ENCODE peak calls at places on chromosomes 3 and 15, in eight cellular contexts. F, I, O, U, C, L, N and X are unnamed samples.

GRCh38 chr3:141796436-141797166 is 33.4 kb downstream of the GRK7 start:
- DNase-seq in F (no peak), I (peak), O (no peak), U (peak), C (no peak), L (no peak), N (no peak), X (peak)

GRCh38 chr15:28075482-28076029 is 23.6 kb downstream of the OCA2 start:
- DNase-seq in F (no peak), I (no peak), O (no peak), U (no peak), C (no peak), L (no peak), N (no peak), X (no peak)

GRCh38 chr3:161268601-161269000 is 47.5 kb downstream of the NMD3 start:
- DNase-seq in F (no peak), I (no peak), O (no peak), U (no peak), C (no peak), L (no peak), N (no peak), X (no peak)

GRCh38 chr3:174891524-174892203 is 32.5 kb downstream of the NAALADL2 start:
- DNase-seq in F (no peak), I (no peak), O (no peak), U (no peak), C (no peak), L (peak), N (peak), X (no peak)

GRCh38 chr3:58169371-58169770 is 41.4 kb downstream of the DNASE1L3 start:
- DNase-seq in F (no peak), I (no peak), O (no peak), U (no peak), C (no peak), L (no peak), N (no peak), X (no peak)

GRCh38 chr3:192851821-192852352 is 65.8 kb downstream of the MB21D2 start:
- DNase-seq in F (no peak), I (peak), O (no peak), U (no peak), C (peak), L (peak), N (peak), X (peak)

GRCh38 chr3:42061711-42062408 is 29.3 kb upstream of the TRAK1 start:
- DNase-seq in F (no peak), I (no peak), O (peak), U (no peak), C (no peak), L (peak), N (peak), X (peak)

GRCh38 chr3:127589600-127590281 is 792 bp downstream of the TPRA1 start:
- DNase-seq in F (peak), I (peak), O (no peak), U (peak), C (no peak), L (no peak), N (no peak), X (peak)

GRCh38 chr15:90603893-90604292 is 74.2 kb downstream of the CRTC3 start:
- DNase-seq in F (no peak), I (peak), O (no peak), U (peak), C (no peak), L (peak), N (peak), X (peak)

GRCh38 chr3:108346301-108346989 is 50.1 kb downstream of the HHLA2 start:
- DNase-seq in F (no peak), I (no peak), O (no peak), U (no peak), C (no peak), L (no peak), N (no peak), X (no peak)

GRCh38 chr3:141860086-141860669 is 16.3 kb upstream of the ATP1B3 start:
- DNase-seq in F (no peak), I (no peak), O (no peak), U (no peak), C (no peak), L (no peak), N (no peak), X (no peak)

GRCh38 chr15:25965326-25965725 is 102.2 kb upstream of the ATP10A start:
- DNase-seq in F (no peak), I (no peak), O (no peak), U (no peak), C (no peak), L (no peak), N (no peak), X (no peak)

GRCh38 chr3:99630815-99631214 is 7.6 kb upstream of the COL8A1 start:
- DNase-seq in F (no peak), I (no peak), O (no peak), U (no peak), C (no peak), L (no peak), N (no peak), X (no peak)

GRCh38 chr3:160648701-160649100 is 28.3 kb upstream of the ARL14 start:
- DNase-seq in F (no peak), I (no peak), O (no peak), U (no peak), C (no peak), L (no peak), N (no peak), X (no peak)

GRCh38 chr3:72177075-72178050 is 392.4 kb upstream of the PROK2 start:
- DNase-seq in F (peak), I (peak), O (no peak), U (peak), C (peak), L (peak), N (peak), X (peak)

GRCh38 chr3:179622023-179622422 is 17.4 kb downstream of the NDUFB5 start:
- DNase-seq in F (no peak), I (no peak), O (no peak), U (no peak), C (no peak), L (no peak), N (no peak), X (no peak)

GRCh38 chr15:65887565-65887964 is 18.3 kb downstream of the RAB11A start:
- DNase-seq in F (no peak), I (no peak), O (no peak), U (no peak), C (no peak), L (no peak), N (no peak), X (no peak)

GRCh38 chr15:67097893-67098740 is 32.7 kb downstream of the SMAD3 start:
- DNase-seq in F (peak), I (no peak), O (no peak), U (no peak), C (no peak), L (peak), N (peak), X (peak)

GRCh38 chr3:45984331-45985312 is 11.0 kb downstream of the FYCO1 start:
- DNase-seq in F (no peak), I (no peak), O (no peak), U (no peak), C (no peak), L (peak), N (peak), X (peak)

GRCh38 chr3:193805448-193805847 is 212.4 kb downstream of the OPA1 start:
- DNase-seq in F (peak), I (no peak), O (no peak), U (no peak), C (no peak), L (peak), N (peak), X (peak)

GRCh38 chr15:81235781-81236507 is 39.3 kb downstream of the IL16 start:
- DNase-seq in F (peak), I (no peak), O (no peak), U (no peak), C (peak), L (peak), N (peak), X (peak)

GRCh38 chr3:11238880-11239279 is 33.3 kb upstream of the ATG7 start:
- DNase-seq in F (no peak), I (peak), O (no peak), U (no peak), C (no peak), L (peak), N (peak), X (peak)

GRCh38 chr3:76938962-76939361 is 100.9 kb upstream of the ROBO2 start:
- DNase-seq in F (no peak), I (no peak), O (no peak), U (no peak), C (no peak), L (no peak), N (no peak), X (no peak)

GRCh38 chr15:100318880-100319279 is 22.9 kb downstream of the ADAMTS17 start:
- DNase-seq in F (no peak), I (no peak), O (peak), U (no peak), C (no peak), L (no peak), N (no peak), X (no peak)

GRCh38 chr3:149266733-149267132 is 45.1 kb upstream of the CP start:
- DNase-seq in F (no peak), I (no peak), O (no peak), U (no peak), C (no peak), L (no peak), N (peak), X (peak)

GRCh38 chr3:9915252-9916141 is 1.4 kb upstream of the IL17RC start:
- DNase-seq in F (peak), I (peak), O (peak), U (no peak), C (peak), L (peak), N (peak), X (peak)

GRCh38 chr3:140497331-140497730 is 180.5 kb upstream of the TRIM42 start:
- DNase-seq in F (no peak), I (no peak), O (no peak), U (no peak), C (no peak), L (no peak), N (no peak), X (no peak)

GRCh38 chr15:51335087-51335486 is 3.3 kb downstream of the CYP19A1 start:
- DNase-seq in F (no peak), I (no peak), O (no peak), U (no peak), C (no peak), L (no peak), N (no peak), X (no peak)
- H3K4me3 ChIP-seq in F (no peak), I (no peak), O (no peak), U (no peak), C (no peak), L (no peak), N (no peak), X (no peak)

GRCh38 chr3:190099099-190099498 is 21.6 kb downstream of the P3H2 start:
- DNase-seq in F (no peak), I (no peak), O (no peak), U (no peak), C (no peak), L (no peak), N (peak), X (no peak)

GRCh38 chr3:190097617-190098016 is 23.1 kb downstream of the P3H2 start:
- DNase-seq in F (no peak), I (no peak), O (no peak), U (no peak), C (no peak), L (no peak), N (no peak), X (no peak)

GRCh38 chr3:190105876-190106275 is 14.8 kb downstream of the P3H2 start:
- DNase-seq in F (no peak), I (no peak), O (no peak), U (no peak), C (no peak), L (peak), N (no peak), X (peak)

GRCh38 chr3:190097025-190097424 is 23.7 kb downstream of the P3H2 start:
- DNase-seq in F (no peak), I (peak), O (no peak), U (no peak), C (no peak), L (no peak), N (no peak), X (no peak)

GRCh38 chr3:190101320-190102117 is 19.2 kb downstream of the P3H2 start:
- DNase-seq in F (no peak), I (peak), O (no peak), U (no peak), C (no peak), L (peak), N (peak), X (peak)
- TF ChIP-seq CTCF in F (no peak), I (no peak), O (no peak), U (no peak), C (no peak), L (no peak), N (no peak), X (no peak)

DNA sequence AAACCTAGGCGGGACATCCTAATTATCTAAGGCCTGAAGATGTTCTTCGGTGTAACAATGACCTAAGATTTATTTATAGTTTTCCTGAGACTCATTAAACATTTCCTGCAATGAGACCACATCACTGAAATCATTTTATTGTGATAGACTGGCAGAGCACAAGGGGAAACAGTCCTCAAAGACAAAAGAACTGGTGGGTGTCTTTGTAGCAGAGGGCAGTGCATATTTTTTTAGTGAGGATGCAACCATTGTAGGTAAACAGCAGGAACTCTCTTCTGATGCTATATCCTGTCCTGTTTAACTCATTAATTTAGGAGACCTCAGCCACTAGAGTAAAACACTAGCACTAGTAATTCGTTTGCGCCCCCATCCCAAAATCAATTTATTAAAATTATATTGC is 100.0 kb downstream of the MAGI1 start:
- DNase-seq in F (no peak), I (no peak), O (no peak), U (no peak), C (no peak), L (no peak), N (no peak), X (no peak)
- H3K4me3 ChIP-seq in F (no peak), I (no peak), O (no peak), U (no peak), C (no peak), L (no peak), N (no peak), X (no peak)

GRCh38 chr3:170523248-170523647 is 62.6 kb downstream of the SLC7A14 start:
- DNase-seq in F (no peak), I (no peak), O (no peak), U (no peak), C (no peak), L (peak), N (peak), X (peak)
- TF ChIP-seq CTCF in F (no peak), I (no peak), O (no peak), U (no peak), C (no peak), L (no peak), N (no peak), X (no peak)

DNA sequence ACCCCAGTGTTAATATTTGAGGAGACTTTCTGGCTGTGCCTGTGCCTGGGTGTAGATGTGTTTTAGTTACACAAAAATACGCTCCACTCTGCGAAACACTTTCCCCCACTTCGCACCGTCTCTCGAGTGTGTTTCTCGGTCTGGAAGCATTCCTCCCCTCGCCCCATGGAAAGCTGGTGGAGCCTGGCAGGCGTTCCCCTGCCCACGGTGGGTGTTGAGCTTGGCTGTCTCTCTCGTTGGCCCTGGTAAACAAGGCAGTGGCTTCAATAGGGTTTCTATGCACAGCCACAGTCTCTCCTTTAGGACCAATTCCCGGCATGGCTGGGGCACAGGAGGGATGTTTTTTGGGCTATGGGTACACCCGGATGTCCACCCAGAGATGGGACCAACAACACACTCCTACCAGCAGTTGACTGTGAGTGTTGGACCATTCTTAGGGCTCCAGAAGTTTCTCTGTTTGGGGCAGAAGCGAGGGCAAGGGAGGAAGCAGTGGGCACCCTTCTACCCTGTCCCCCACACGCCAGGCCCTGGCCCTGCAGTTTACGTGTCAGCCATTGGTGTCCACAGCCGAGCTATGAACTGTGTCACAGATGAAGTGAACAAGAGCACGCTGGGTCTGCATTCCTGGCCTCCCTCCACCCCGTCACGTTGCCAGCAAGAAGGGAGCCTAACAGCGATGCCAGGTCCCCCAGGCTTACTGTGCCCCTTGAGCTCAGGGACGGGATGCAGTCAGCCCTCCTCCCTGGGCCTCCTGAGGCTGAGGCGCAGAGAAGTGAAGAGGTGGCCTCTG is 19.1 kb downstream of the IQSEC1 start:
- DNase-seq in F (no peak), I (no peak), O (no peak), U (no peak), C (peak), L (no peak), N (no peak), X (no peak)
- H3K4me3 ChIP-seq in F (no peak), I (no peak), O (no peak), U (no peak), C (no peak), L (no peak), N (no peak), X (no peak)

DNA sequence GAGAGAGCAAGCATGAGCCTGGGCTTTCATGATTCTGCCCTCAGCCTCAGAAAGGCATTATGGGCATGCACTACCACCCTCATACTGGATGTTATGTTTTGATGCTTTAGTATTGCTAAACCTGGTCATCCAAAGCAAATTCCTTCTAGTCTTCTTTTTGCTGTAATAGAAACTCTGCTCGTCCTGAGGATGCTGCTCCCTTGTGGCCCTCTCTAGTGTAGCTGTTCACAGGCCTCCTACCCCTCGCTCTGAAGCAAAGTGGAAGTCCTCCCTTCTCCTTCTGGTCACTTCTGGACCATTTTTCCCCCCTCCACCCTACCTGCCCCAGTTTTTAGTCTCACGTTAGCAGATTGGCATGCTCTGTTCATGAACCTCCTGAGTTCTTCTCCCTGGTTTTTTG is 22.9 kb upstream of the CCNL1 start:
- DNase-seq in F (no peak), I (no peak), O (no peak), U (no peak), C (no peak), L (no peak), N (no peak), X (no peak)
- TF ChIP-seq CTCF in F (no peak), I (no peak), O (no peak), U (no peak), C (no peak), L (no peak), N (peak), X (no peak)

DNA sequence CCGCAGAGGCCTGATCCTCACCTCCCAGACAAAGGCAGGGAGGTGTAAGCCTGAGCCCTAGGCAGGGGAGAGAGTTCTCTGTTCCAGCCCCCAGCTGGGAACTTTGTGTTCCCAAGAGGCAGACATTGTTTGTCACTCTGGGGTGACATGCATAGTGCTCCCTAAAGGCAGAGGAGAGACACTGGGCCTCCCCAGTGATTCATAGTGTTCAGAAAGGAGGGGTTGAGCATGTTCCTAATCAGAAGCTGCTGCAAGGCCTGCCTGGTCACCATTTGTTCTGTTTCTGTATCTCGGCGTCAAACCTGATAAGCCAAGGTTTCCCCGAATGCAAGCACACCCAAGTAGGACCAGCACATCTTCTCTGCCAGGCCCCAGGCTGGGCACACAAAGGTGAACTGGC is 24.0 kb upstream of the SLC6A6 start:
- DNase-seq in F (no peak), I (no peak), O (no peak), U (no peak), C (no peak), L (no peak), N (no peak), X (no peak)
- H3K4me3 ChIP-seq in F (no peak), I (no peak), O (no peak), U (no peak), C (no peak), L (no peak), N (no peak), X (no peak)

GRCh38 chr3:54600441-54601204 is 327.2 kb downstream of the LRTM1 start:
- DNase-seq in F (peak), I (no peak), O (no peak), U (no peak), C (peak), L (peak), N (no peak), X (no peak)

GRCh38 chr3:54608041-54608440 is 319.8 kb downstream of the LRTM1 start:
- DNase-seq in F (no peak), I (no peak), O (no peak), U (no peak), C (no peak), L (no peak), N (no peak), X (no peak)

GRCh38 chr3:54599741-54600140 is 328.1 kb downstream of the LRTM1 start:
- DNase-seq in F (no peak), I (no peak), O (no peak), U (no peak), C (peak), L (no peak), N (no peak), X (no peak)

GRCh38 chr3:54604495-54604894 is 323.4 kb downstream of the LRTM1 start:
- DNase-seq in F (no peak), I (no peak), O (no peak), U (no peak), C (no peak), L (no peak), N (no peak), X (no peak)
- TF ChIP-seq CTCF in F (no peak), I (no peak), O (no peak), U (no peak), C (no peak), L (no peak), N (no peak), X (no peak)

DNA sequence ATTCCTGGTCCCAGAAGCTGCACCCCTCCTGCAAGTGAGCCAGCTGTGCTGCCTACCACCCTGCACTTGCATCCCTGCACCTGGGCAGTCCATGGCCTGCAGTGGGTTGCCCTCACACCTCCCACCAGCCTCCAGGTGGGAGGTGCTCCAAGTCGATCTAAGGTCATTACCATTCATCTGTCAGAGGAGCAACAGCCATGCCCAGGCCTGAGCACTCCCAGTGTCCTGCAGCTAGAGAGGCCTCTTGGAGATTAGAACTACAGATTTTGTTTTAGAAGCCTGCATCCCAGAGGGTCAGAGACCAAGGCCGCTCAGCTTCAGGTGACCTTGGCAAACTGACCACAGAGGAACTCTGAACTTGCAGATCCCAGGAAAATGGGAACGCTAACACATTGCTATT is 9.0 kb upstream of the ZXDC start:
- DNase-seq in F (no peak), I (no peak), O (no peak), U (no peak), C (no peak), L (no peak), N (no peak), X (no peak)
- H3K4me3 ChIP-seq in F (no peak), I (no peak), O (no peak), U (no peak), C (no peak), L (no peak), N (no peak), X (no peak)